ENCODE peak calls at places on chromosomes 16 and 17, in six cellular contexts. X, T, C, Y, I and P are unnamed samples.

GRCh38 chr16:48393843-48394703 is 8.9 kb upstream of the SIAH1 start:
- DNase-seq in X (peak), T (no peak), C (no peak), Y (no peak), I (no peak), P (no peak)

GRCh38 chr16:1899641-1900451 is 18.4 kb downstream of the HS3ST6 start:
- DNase-seq in X (no peak), T (no peak), C (no peak), Y (peak), I (no peak), P (peak)

GRCh38 chr17:45234641-45235040 is 13.0 kb downstream of the FMNL1 start:
- DNase-seq in X (no peak), T (no peak), C (peak), Y (no peak), I (no peak), P (no peak)

GRCh38 chr16:81639931-81640680 is 139.0 kb upstream of the PLCG2 start:
- DNase-seq in X (no peak), T (no peak), C (no peak), Y (no peak), I (no peak), P (no peak)

GRCh38 chr16:72554935-72555334 is 383.0 kb upstream of the PMFBP1 start:
- DNase-seq in X (no peak), T (no peak), C (no peak), Y (no peak), I (no peak), P (no peak)

GRCh38 chr17:58666858-58667267 is 25.0 kb downstream of the TEX14 start:
- DNase-seq in X (peak), T (peak), C (peak), Y (peak), I (peak), P (peak)

GRCh38 chr17:62653831-62654829 is 26.7 kb downstream of the MRC2 start:
- DNase-seq in X (peak), T (peak), C (peak), Y (peak), I (no peak), P (peak)

GRCh38 chr17:63961355-63962207 is 11.1 kb downstream of the SCN4A start:
- DNase-seq in X (peak), T (peak), C (peak), Y (peak), I (peak), P (peak)

GRCh38 chr16:90084215-90084614 is 7.1 kb upstream of the PRDM7 start:
- DNase-seq in X (no peak), T (no peak), C (no peak), Y (no peak), I (no peak), P (no peak)

GRCh38 chr17:48470388-48471034 is 40.5 kb upstream of the SKAP1 start:
- DNase-seq in X (no peak), T (no peak), C (no peak), Y (no peak), I (no peak), P (no peak)

GRCh38 chr17:76363107-76363801 is 9.5 kb upstream of the PRPSAP1 start:
- DNase-seq in X (no peak), T (no peak), C (no peak), Y (no peak), I (no peak), P (no peak)

GRCh38 chr17:16283705-16284104 is 66.7 kb downstream of the PIGL start:
- DNase-seq in X (no peak), T (no peak), C (no peak), Y (no peak), I (no peak), P (no peak)

GRCh38 chr17:16286009-16286946 is 67.0 kb downstream of the CENPV start:
- DNase-seq in X (peak), T (peak), C (peak), Y (peak), I (peak), P (peak)

GRCh38 chr17:16287563-16288027 is 65.7 kb downstream of the CENPV start:
- DNase-seq in X (no peak), T (no peak), C (no peak), Y (peak), I (no peak), P (peak)

GRCh38 chr17:16286947-16287562 is 66.2 kb downstream of the CENPV start:
- DNase-seq in X (no peak), T (peak), C (no peak), Y (peak), I (no peak), P (peak)

GRCh38 chr17:16285646-16286008 is 67.6 kb downstream of the CENPV start:
- DNase-seq in X (no peak), T (no peak), C (no peak), Y (no peak), I (no peak), P (no peak)
- TF ChIP-seq CTCF in X (no peak), T (no peak), C (peak), Y (peak), I (no peak), P (peak)

GRCh38 chr16:84086996-84087395 is 29.7 kb downstream of the MBTPS1 start:
- DNase-seq in X (no peak), T (no peak), C (no peak), Y (no peak), I (no peak), P (no peak)
- H3K27ac ChIP-seq in X (no peak), T (no peak), C (no peak), Y (no peak), I (no peak), P (peak)

GRCh38 chr17:1111599-1112443 is 68.0 kb downstream of the ABR start:
- DNase-seq in X (no peak), T (no peak), C (no peak), Y (peak), I (peak), P (no peak)
- TF ChIP-seq POLR2A in X (no peak), T (no peak), C (no peak), Y (no peak), I (no peak), P (no peak)

GRCh38 chr16:26231647-26232046 is 539.9 kb downstream of the HS3ST4 start:
- DNase-seq in X (no peak), T (no peak), C (no peak), Y (no peak), I (no peak), P (no peak)
- TF ChIP-seq CTCF in X (no peak), T (no peak), C (no peak), Y (no peak), I (no peak), P (no peak)

GRCh38 chr16:85568519-85568918 is 44.6 kb upstream of the GSE1 start:
- DNase-seq in X (no peak), T (no peak), C (peak), Y (peak), I (peak), P (no peak)
- H3K27ac ChIP-seq in X (no peak), T (no peak), C (no peak), Y (peak), I (peak), P (no peak)

GRCh38 chr17:36149296-36149820 is 27.1 kb downstream of the TBC1D3B start:
- DNase-seq in X (peak), T (peak), C (no peak), Y (no peak), I (no peak), P (no peak)
- TF ChIP-seq POLR2A in X (no peak), T (no peak), C (no peak), Y (no peak), I (no peak), P (no peak)

GRCh38 chr17:49515196-49515770 is 20.2 kb downstream of the NGFR start:
- DNase-seq in X (peak), T (peak), C (peak), Y (peak), I (peak), P (peak)
- TF ChIP-seq CTCF in X (peak), T (no peak), C (no peak), Y (peak), I (peak), P (peak)

DNA sequence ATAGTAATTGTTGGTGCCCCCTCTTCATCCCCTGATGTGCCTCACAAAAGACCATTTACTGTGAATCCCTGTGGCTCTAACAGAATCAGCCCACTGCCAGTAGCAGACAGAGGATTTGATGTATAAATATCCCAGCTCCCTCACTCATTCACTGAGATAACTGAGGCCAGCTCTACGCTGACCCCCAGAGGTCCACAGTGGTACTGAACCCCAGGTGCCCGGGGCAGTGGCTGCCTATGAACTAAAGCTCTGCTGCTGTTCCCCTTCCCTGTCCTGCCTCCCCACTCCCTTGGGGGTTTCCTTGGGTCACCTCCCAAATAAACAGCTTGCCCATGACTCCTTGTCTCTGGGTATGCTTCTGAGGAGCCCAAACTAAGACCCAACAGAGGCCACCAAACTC is 295.8 kb downstream of the FOXL1 start:
- DNase-seq in X (no peak), T (no peak), C (no peak), Y (no peak), I (no peak), P (no peak)
- H3K27ac ChIP-seq in X (no peak), T (no peak), C (no peak), Y (no peak), I (no peak), P (no peak)

DNA sequence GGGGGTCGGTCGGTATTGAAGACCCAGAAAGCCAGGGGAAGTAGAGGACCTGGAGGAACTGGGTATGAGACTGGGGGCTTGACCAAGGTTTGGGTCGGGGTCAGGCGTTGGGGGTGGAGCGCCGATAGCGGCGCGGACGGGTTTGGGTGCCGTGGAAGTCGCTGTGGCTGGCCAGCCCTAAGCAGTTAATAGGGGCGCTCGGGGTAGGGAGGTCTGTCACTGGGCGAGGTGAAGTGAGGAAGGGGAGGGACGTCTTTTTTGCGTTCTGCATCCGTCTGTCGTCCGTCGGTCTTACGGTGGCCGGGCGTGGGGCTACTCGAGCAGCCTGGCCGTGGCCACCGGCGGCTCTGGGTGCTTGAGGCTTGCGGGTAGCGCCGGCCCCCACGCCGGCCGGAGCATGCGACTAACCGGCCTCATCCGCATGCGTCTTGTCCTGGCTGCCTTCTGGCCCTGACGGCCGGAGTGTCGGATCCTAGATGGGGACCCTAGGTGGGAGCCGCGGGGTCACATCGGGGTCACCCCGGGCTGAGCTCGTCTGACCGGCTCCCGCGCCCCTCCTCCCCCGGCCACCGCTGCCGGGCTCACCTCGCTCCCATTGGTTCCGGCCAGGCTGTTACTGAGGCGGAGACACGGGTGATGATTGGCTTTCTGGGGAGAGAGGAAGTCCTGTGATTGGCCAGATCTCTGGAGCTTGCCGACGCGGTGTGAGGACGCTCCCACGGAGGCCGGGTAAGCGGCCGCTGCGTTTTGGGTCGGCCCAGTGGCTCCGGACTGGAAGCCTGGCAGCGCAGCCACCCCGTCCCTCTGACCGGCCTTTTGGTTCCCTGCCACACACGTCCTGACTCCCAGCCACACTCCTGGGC is 10.3 kb upstream of the TMEM88 start:
- DNase-seq in X (peak), T (peak), C (peak), Y (peak), I (peak), P (peak)
- TF ChIP-seq POLR2A in X (peak), T (peak), C (peak), Y (peak), I (no peak), P (peak)